ENCODE peak calls at places on chromosomes 3 and 15, in ten cellular contexts. One of them, this sample, is unnamed.

GRCh38 chr3:157786618-157787017 is 283.4 kb upstream of the VEPH1 start:
- DNase-seq in stomach: no peak
- DNase-seq in sigmoid colon: no peak
- DNase-seq in CD8-positive, alpha-beta memory T cell: no peak
- DNase-seq in AG04450: no peak
- DNase-seq in heart left ventricle: no peak
- DNase-seq in aorta: no peak
- DNase-seq in ovary: no peak
- DNase-seq in mesendoderm: no peak
- DNase-seq in thoracic aorta: no peak
- DNase-seq in this sample: no peak

GRCh38 chr3:25532763-25533162 is 104.7 kb downstream of the RARB start:
- DNase-seq in stomach: peak; percentile 28
- DNase-seq in sigmoid colon: no peak
- DNase-seq in CD8-positive, alpha-beta memory T cell: no peak
- DNase-seq in AG04450: no peak
- DNase-seq in heart left ventricle: no peak
- DNase-seq in aorta: no peak
- DNase-seq in ovary: no peak
- DNase-seq in mesendoderm: peak; percentile 58
- DNase-seq in thoracic aorta: no peak
- DNase-seq in this sample: peak; percentile 45

GRCh38 chr15:48547305-48547704 is 98.2 kb downstream of the FBN1 start:
- DNase-seq in stomach: no peak
- DNase-seq in sigmoid colon: no peak
- DNase-seq in CD8-positive, alpha-beta memory T cell: no peak
- DNase-seq in AG04450: no peak
- DNase-seq in heart left ventricle: no peak
- DNase-seq in aorta: no peak
- DNase-seq in ovary: no peak
- DNase-seq in mesendoderm: no peak
- DNase-seq in thoracic aorta: no peak
- DNase-seq in this sample: no peak

GRCh38 chr3:32258869-32259268 is 20.4 kb downstream of the CMTM8 start:
- DNase-seq in stomach: no peak
- DNase-seq in sigmoid colon: no peak
- DNase-seq in CD8-positive, alpha-beta memory T cell: no peak
- DNase-seq in AG04450: no peak
- DNase-seq in heart left ventricle: no peak
- DNase-seq in aorta: no peak
- DNase-seq in ovary: no peak
- DNase-seq in mesendoderm: no peak
- DNase-seq in thoracic aorta: no peak
- DNase-seq in this sample: no peak

GRCh38 chr15:74311734-74312444 is 55.6 kb downstream of the CYP11A1 start:
- DNase-seq in stomach: no peak
- DNase-seq in sigmoid colon: no peak
- DNase-seq in CD8-positive, alpha-beta memory T cell: no peak
- DNase-seq in AG04450: no peak
- DNase-seq in heart left ventricle: no peak
- DNase-seq in aorta: no peak
- DNase-seq in ovary: no peak
- DNase-seq in mesendoderm: peak; percentile 70
- DNase-seq in thoracic aorta: no peak
- DNase-seq in this sample: no peak

GRCh38 chr15:90750186-90750585 is 33.0 kb downstream of the BLM start:
- DNase-seq in stomach: no peak
- DNase-seq in sigmoid colon: no peak
- DNase-seq in CD8-positive, alpha-beta memory T cell: no peak
- DNase-seq in AG04450: no peak
- DNase-seq in heart left ventricle: no peak
- DNase-seq in aorta: no peak
- DNase-seq in ovary: no peak
- DNase-seq in mesendoderm: no peak
- DNase-seq in thoracic aorta: no peak
- DNase-seq in this sample: no peak

GRCh38 chr3:54213910-54214309 is 91.6 kb downstream of the CACNA2D3 start:
- DNase-seq in stomach: no peak
- DNase-seq in sigmoid colon: no peak
- DNase-seq in CD8-positive, alpha-beta memory T cell: no peak
- DNase-seq in AG04450: no peak
- DNase-seq in heart left ventricle: no peak
- DNase-seq in aorta: no peak
- DNase-seq in ovary: no peak
- DNase-seq in mesendoderm: peak; percentile 70
- DNase-seq in thoracic aorta: no peak
- DNase-seq in this sample: no peak

GRCh38 chr3:3134750-3135448 is 8.2 kb downstream of the TRNT1 start:
- DNase-seq in stomach: no peak
- DNase-seq in sigmoid colon: no peak
- DNase-seq in CD8-positive, alpha-beta memory T cell: no peak
- DNase-seq in AG04450: no peak
- DNase-seq in heart left ventricle: no peak
- DNase-seq in aorta: no peak
- DNase-seq in ovary: no peak
- DNase-seq in mesendoderm: no peak
- DNase-seq in thoracic aorta: no peak
- DNase-seq in this sample: no peak

GRCh38 chr3:43153189-43154083 is 47.6 kb upstream of the POMGNT2 start:
- DNase-seq in stomach: no peak
- DNase-seq in sigmoid colon: peak; percentile 89
- DNase-seq in CD8-positive, alpha-beta memory T cell: no peak
- DNase-seq in AG04450: peak; percentile 60
- DNase-seq in heart left ventricle: no peak
- DNase-seq in aorta: peak; percentile 65
- DNase-seq in ovary: peak; percentile 96
- DNase-seq in mesendoderm: peak; percentile 53
- DNase-seq in thoracic aorta: no peak
- DNase-seq in this sample: peak; percentile 63

GRCh38 chr3:172515130-172515918 is 7.9 kb downstream of the TNFSF10 start:
- DNase-seq in stomach: no peak
- DNase-seq in sigmoid colon: no peak
- DNase-seq in CD8-positive, alpha-beta memory T cell: no peak
- DNase-seq in AG04450: no peak
- DNase-seq in heart left ventricle: no peak
- DNase-seq in aorta: no peak
- DNase-seq in ovary: no peak
- DNase-seq in mesendoderm: no peak
- DNase-seq in thoracic aorta: no peak
- DNase-seq in this sample: no peak

GRCh38 chr3:178202199-178202598 is 334.0 kb upstream of the KCNMB2 start:
- DNase-seq in stomach: no peak
- DNase-seq in sigmoid colon: no peak
- DNase-seq in CD8-positive, alpha-beta memory T cell: no peak
- DNase-seq in AG04450: no peak
- DNase-seq in heart left ventricle: no peak
- DNase-seq in aorta: no peak
- DNase-seq in ovary: no peak
- DNase-seq in mesendoderm: no peak
- DNase-seq in thoracic aorta: no peak
- DNase-seq in this sample: no peak

DNA sequence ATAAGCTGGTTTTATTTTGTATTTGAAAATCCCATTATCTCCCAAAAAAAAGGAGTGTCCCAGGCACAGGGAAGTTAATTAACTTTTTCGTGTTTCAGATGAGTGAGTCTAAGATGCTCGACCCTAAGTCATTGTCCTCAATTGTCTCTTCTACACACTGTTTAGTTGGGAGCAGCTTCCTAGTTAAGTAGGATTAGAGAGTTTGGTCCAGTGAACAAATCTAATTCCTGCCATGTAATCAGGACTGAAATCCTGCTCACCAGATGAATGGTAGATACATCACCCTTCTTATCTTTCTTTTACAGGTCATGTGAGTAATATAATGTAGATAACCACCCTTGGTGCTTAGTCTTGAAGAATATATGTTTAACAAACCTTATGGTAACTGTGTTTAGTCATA is 228.9 kb upstream of the MANF start:
- DNase-seq in stomach: no peak
- DNase-seq in sigmoid colon: no peak
- DNase-seq in CD8-positive, alpha-beta memory T cell: no peak
- DNase-seq in AG04450: no peak
- DNase-seq in heart left ventricle: no peak
- DNase-seq in aorta: no peak
- DNase-seq in ovary: no peak
- DNase-seq in mesendoderm: no peak
- DNase-seq in thoracic aorta: no peak
- DNase-seq in this sample: no peak
- H3K27me3 ChIP-seq in stomach: no peaks in the 10 kb centered on the region
- H3K27me3 ChIP-seq in sigmoid colon: no peaks in the 10 kb centered on the region
- H3K27me3 ChIP-seq in CD8-positive, alpha-beta memory T cell: no peaks in the 10 kb centered on the region
- H3K27me3 ChIP-seq in AG04450: no peaks in the 10 kb centered on the region
- H3K27me3 ChIP-seq in heart left ventricle: no peaks in the 10 kb centered on the region
- H3K27me3 ChIP-seq in aorta: no peaks in the 10 kb centered on the region
- H3K27me3 ChIP-seq in ovary: no peaks in the 10 kb centered on the region
- H3K27me3 ChIP-seq in mesendoderm: no peaks in the 10 kb centered on the region
- H3K27me3 ChIP-seq in thoracic aorta: no peaks in the 10 kb centered on the region
- H3K27me3 ChIP-seq in this sample: no peaks in the 10 kb centered on the region

DNA sequence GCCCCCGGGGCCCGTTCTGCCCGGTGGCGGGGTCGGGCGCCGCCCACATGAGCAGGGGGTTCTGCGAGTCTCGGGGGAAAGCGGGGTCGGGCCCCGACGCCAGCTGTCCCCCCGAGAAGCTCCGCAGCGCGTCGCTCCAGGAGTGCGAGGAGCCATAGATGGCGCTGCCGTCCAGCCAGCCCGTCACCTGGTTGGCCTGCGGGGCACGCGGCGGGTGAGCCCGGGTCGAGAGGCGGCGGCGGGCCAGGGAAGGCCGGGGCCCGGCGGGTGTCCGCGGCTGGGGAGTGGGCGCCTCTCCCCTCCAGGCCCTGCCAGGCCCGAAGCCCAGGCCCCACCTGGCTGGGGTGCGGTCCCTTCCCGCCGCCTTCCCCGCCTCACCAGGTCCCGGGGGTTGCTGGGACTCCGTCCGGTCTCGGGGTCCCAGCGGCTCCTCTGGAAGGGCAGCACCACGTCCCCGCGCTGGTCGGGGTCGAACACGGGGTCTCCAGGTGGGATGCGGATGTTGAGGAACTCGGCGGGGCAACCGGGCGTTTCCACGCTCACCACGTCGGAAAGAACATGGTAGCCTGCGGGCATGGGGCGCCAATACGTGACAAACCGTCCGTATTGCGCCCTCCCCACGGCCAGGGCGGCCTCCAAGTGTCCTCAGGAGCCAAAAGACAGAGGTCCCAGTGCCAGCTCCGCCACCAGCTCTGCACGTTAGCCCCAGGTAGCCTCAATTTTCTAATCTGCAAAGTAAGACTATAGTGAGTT is 2.4 kb downstream of the DUOX2 start:
- DNase-seq in stomach: no peak
- DNase-seq in sigmoid colon: no peak
- DNase-seq in CD8-positive, alpha-beta memory T cell: no peak
- DNase-seq in AG04450: no peak
- DNase-seq in heart left ventricle: no peak
- DNase-seq in aorta: no peak
- DNase-seq in ovary: no peak
- DNase-seq in mesendoderm: no peak
- DNase-seq in thoracic aorta: no peak
- DNase-seq in this sample: no peak
- H3K27me3 ChIP-seq in stomach: peaks cover 60% of the 10 kb centered on the region
- H3K27me3 ChIP-seq in sigmoid colon: peaks cover 76% of the 10 kb centered on the region
- H3K27me3 ChIP-seq in CD8-positive, alpha-beta memory T cell: peaks cover 49% of the 10 kb centered on the region
- H3K27me3 ChIP-seq in AG04450: peaks cover 83% of the 10 kb centered on the region
- H3K27me3 ChIP-seq in heart left ventricle: peaks cover 69% of the 10 kb centered on the region
- H3K27me3 ChIP-seq in aorta: no peaks in the 10 kb centered on the region
- H3K27me3 ChIP-seq in ovary: no peaks in the 10 kb centered on the region
- H3K27me3 ChIP-seq in mesendoderm: peaks cover 63% of the 10 kb centered on the region
- H3K27me3 ChIP-seq in thoracic aorta: peaks cover 16% of the 10 kb centered on the region
- H3K27me3 ChIP-seq in this sample: peaks cover 46% of the 10 kb centered on the region

GRCh38 chr15:89450076-89451006 is 46.0 kb downstream of the RHCG start:
- DNase-seq in stomach: no peak
- DNase-seq in sigmoid colon: peak; percentile 48
- DNase-seq in CD8-positive, alpha-beta memory T cell: no peak
- DNase-seq in AG04450: no peak
- DNase-seq in heart left ventricle: no peak
- DNase-seq in aorta: no peak
- DNase-seq in ovary: no peak
- DNase-seq in mesendoderm: peak; percentile 40
- DNase-seq in thoracic aorta: no peak
- DNase-seq in this sample: no peak
- H3K27me3 ChIP-seq in stomach: peaks cover 29% of the 10 kb centered on the region
- H3K27me3 ChIP-seq in sigmoid colon: peaks cover 3% of the 10 kb centered on the region
- H3K27me3 ChIP-seq in CD8-positive, alpha-beta memory T cell: peaks cover 11% of the 10 kb centered on the region
- H3K27me3 ChIP-seq in AG04450: peaks cover 39% of the 10 kb centered on the region
- H3K27me3 ChIP-seq in heart left ventricle: peaks cover 38% of the 10 kb centered on the region
- H3K27me3 ChIP-seq in aorta: no peaks in the 10 kb centered on the region
- H3K27me3 ChIP-seq in ovary: no peaks in the 10 kb centered on the region
- H3K27me3 ChIP-seq in mesendoderm: no peaks in the 10 kb centered on the region
- H3K27me3 ChIP-seq in thoracic aorta: no peaks in the 10 kb centered on the region
- H3K27me3 ChIP-seq in this sample: no peaks in the 10 kb centered on the region

GRCh38 chr3:189123595-189124387 is 48.0 kb upstream of the TPRG1 start:
- DNase-seq in stomach: no peak
- DNase-seq in sigmoid colon: peak; percentile 82
- DNase-seq in CD8-positive, alpha-beta memory T cell: no peak
- DNase-seq in AG04450: no peak
- DNase-seq in heart left ventricle: peak; percentile 58
- DNase-seq in aorta: no peak
- DNase-seq in ovary: no peak
- DNase-seq in mesendoderm: no peak
- DNase-seq in thoracic aorta: no peak
- DNase-seq in this sample: no peak

GRCh38 chr3:189121088-189121487 is 50.7 kb upstream of the TPRG1 start:
- DNase-seq in stomach: no peak
- DNase-seq in sigmoid colon: no peak
- DNase-seq in CD8-positive, alpha-beta memory T cell: no peak
- DNase-seq in AG04450: no peak
- DNase-seq in heart left ventricle: no peak
- DNase-seq in aorta: no peak
- DNase-seq in ovary: no peak
- DNase-seq in mesendoderm: no peak
- DNase-seq in thoracic aorta: no peak
- DNase-seq in this sample: no peak

GRCh38 chr3:189119947-189120346 is 51.8 kb upstream of the TPRG1 start:
- DNase-seq in stomach: no peak
- DNase-seq in sigmoid colon: no peak
- DNase-seq in CD8-positive, alpha-beta memory T cell: no peak
- DNase-seq in AG04450: no peak
- DNase-seq in heart left ventricle: no peak
- DNase-seq in aorta: no peak
- DNase-seq in ovary: no peak
- DNase-seq in mesendoderm: no peak
- DNase-seq in thoracic aorta: no peak
- DNase-seq in this sample: no peak

GRCh38 chr3:189122526-189123205 is 49.1 kb upstream of the TPRG1 start:
- DNase-seq in stomach: no peak
- DNase-seq in sigmoid colon: no peak
- DNase-seq in CD8-positive, alpha-beta memory T cell: no peak
- DNase-seq in AG04450: no peak
- DNase-seq in heart left ventricle: no peak
- DNase-seq in aorta: no peak
- DNase-seq in ovary: no peak
- DNase-seq in mesendoderm: peak; percentile 28
- DNase-seq in thoracic aorta: no peak
- DNase-seq in this sample: no peak

DNA sequence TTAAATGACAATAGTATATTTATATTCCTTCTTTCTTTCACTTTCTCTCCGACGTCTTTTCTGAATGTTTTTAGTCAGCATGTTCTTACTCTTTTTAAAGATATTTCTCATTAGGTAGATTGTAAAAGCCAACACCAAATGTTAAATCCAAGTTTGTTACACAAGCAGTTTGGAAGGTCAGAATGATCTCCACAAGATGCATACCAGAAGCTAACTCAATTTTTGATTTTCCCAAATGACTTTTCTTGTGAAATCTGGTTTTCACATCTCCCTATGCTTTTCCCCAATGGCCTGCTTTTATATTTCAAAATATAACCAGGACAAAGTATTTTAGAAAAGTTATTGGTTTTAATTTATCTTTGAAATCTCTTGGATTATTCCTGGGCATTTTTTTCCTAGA is 49.7 kb upstream of the TPRG1 start:
- DNase-seq in stomach: no peak
- DNase-seq in sigmoid colon: no peak
- DNase-seq in CD8-positive, alpha-beta memory T cell: no peak
- DNase-seq in AG04450: no peak
- DNase-seq in heart left ventricle: no peak
- DNase-seq in aorta: no peak
- DNase-seq in ovary: no peak
- DNase-seq in mesendoderm: no peak
- DNase-seq in thoracic aorta: no peak
- DNase-seq in this sample: no peak
- H3K27me3 ChIP-seq in stomach: no peaks in the 10 kb centered on the region
- H3K27me3 ChIP-seq in sigmoid colon: no peaks in the 10 kb centered on the region
- H3K27me3 ChIP-seq in CD8-positive, alpha-beta memory T cell: no peaks in the 10 kb centered on the region
- H3K27me3 ChIP-seq in AG04450: peaks cover 4% of the 10 kb centered on the region
- H3K27me3 ChIP-seq in heart left ventricle: no peaks in the 10 kb centered on the region
- H3K27me3 ChIP-seq in aorta: no peaks in the 10 kb centered on the region
- H3K27me3 ChIP-seq in ovary: no peaks in the 10 kb centered on the region
- H3K27me3 ChIP-seq in mesendoderm: no peaks in the 10 kb centered on the region
- H3K27me3 ChIP-seq in thoracic aorta: no peaks in the 10 kb centered on the region
- H3K27me3 ChIP-seq in this sample: no peaks in the 10 kb centered on the region

This sample was measured in colonic mucosa.